ENCODE peak calls at places on chromosomes 12 and 14, in seven cellular contexts. X is astrocyte, P is NT2/D1, F is neuronal stem cell, H is mesenchymal stem cell, I is colonic mucosa, M is IMR-90. E is an unnamed sample. For H3K9me3, the result is how much of the 10 kb centered on the place peaks cover.

GRCh38 chr14:100688598-100689499 is 37.8 kb upstream of the DLK1 start:
- DNase-seq in X (peak), P (no peak), F (no peak), H (peak), I (no peak), M (peak), E (no peak)

GRCh38 chr12:130186631-130187269 is 24.5 kb downstream of the FZD10 start:
- DNase-seq in X (no peak), P (peak), F (no peak), H (no peak), I (no peak), M (no peak), E (no peak)

GRCh38 chr14:94079891-94080605 is 954 bp downstream of the DDX24 start:
- DNase-seq in X (peak), P (no peak), F (no peak), H (peak), I (no peak), M (peak), E (no peak)

GRCh38 chr12:112252184-112252583 is 126.8 kb downstream of the TRAFD1 start:
- DNase-seq in X (peak), P (no peak), F (no peak), H (peak), I (no peak), M (peak), E (no peak)

GRCh38 chr12:91896725-91897515 is 248.7 kb downstream of the BTG1 start:
- DNase-seq in X (no peak), P (no peak), F (no peak), H (no peak), I (no peak), M (no peak), E (no peak)

GRCh38 chr12:117662620-117663395 is 301.4 kb upstream of the NOS1 start:
- DNase-seq in X (no peak), P (no peak), F (no peak), H (no peak), I (no peak), M (no peak), E (no peak)

GRCh38 chr14:61668267-61668666 is 27.0 kb upstream of the HIF1A start:
- DNase-seq in X (no peak), P (no peak), F (no peak), H (no peak), I (peak), M (no peak), E (no peak)

GRCh38 chr12:12600659-12601058 is 11.0 kb upstream of the CREBL2 start:
- DNase-seq in X (no peak), P (no peak), F (no peak), H (no peak), I (no peak), M (no peak), E (no peak)

GRCh38 chr14:104123879-104124278 is 14.5 kb upstream of the KIF26A start:
- DNase-seq in X (no peak), P (no peak), F (no peak), H (no peak), I (no peak), M (no peak), E (no peak)

DNA sequence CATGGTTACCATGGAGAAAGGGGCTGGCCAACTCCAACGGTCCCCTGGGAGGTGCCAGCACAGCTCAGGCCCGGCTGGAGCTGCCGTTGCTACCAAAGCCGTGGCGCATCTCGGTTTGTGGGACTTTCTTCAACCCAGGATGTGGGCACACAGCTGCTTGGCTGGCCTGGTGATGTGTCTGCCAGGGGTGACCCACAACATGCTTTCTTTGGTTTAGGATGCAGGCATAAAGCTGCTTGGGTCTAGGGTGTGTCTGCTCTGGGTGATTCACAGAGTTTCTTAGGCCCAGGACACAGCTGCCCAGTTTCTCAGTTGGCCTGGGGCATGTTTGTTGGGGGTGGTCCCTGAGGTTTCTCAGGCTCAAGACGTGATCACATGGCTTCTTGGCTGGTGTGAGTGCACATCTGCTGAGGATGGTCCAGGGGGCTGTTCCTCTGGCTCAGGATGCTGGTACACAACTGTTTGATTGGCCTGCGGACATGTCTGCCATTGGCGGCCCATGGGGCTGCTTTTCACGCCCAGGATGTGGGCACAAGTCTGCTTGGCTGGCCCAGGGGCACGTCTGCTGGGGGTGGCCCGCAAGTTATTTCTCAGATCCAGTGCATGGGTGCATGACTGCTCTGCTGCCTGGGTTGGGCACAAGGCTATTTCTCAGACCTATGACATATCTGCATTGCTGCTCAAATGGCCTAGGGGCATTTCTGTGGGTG is 26.0 kb upstream of the GTF2A1 start:
- DNase-seq in X (no peak), P (no peak), F (no peak), H (no peak), I (no peak), M (no peak), E (no peak)
- H3K9ac ChIP-seq in X (no peak), P (no peak), F (no peak), H (no peak), I (no peak), M (no peak), E (no peak)

DNA sequence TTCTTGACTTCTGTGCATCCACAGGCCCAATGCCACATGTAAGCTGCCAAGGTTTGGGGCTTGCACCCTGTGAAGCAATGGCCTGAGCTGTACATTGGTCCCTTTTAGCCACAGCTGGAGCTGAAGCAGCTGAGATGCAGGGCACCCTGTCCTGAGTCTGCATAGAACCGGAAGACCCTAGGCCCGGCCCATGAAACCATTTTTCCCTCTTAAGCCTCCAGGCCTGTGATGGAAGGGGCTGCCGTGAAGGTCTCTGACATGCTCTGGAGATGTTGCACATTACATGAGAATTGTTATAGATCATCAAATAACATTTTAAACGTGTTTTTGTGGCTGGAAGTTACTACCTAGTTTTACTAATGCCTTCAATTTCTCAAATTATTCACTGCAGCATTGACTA is 188.7 kb downstream of the RPAP3 start:
- DNase-seq in X (no peak), P (no peak), F (no peak), H (no peak), I (no peak), M (no peak), E (no peak)
- H3K9me3 ChIP-seq in X (under half), P (under half), F (under half), H (under half), I (under half), M (under half), E (under half)

GRCh38 chr12:51593539-51593938 is 2.5 kb downstream of the SCN8A start:
- DNase-seq in X (peak), P (peak), F (peak), H (peak), I (peak), M (peak), E (peak)

GRCh38 chr12:51591020-51591901 is at the start of gene SCN8A:
- DNase-seq in X (peak), P (peak), F (peak), H (peak), I (peak), M (peak), E (peak)

GRCh38 chr12:51589557-51590176 is 1.4 kb upstream of the SCN8A start:
- DNase-seq in X (no peak), P (no peak), F (no peak), H (no peak), I (no peak), M (no peak), E (no peak)

GRCh38 chr12:51590347-51591019 is 550 bp upstream of the SCN8A start:
- DNase-seq in X (peak), P (peak), F (peak), H (peak), I (peak), M (peak), E (peak)

GRCh38 chr12:51592034-51592705 is 1.1 kb downstream of the SCN8A start:
- DNase-seq in X (peak), P (peak), F (peak), H (peak), I (no peak), M (peak), E (peak)
- H3K9ac ChIP-seq in X (peak), P (peak), F (no peak), H (peak), I (no peak), M (peak), E (no peak)

GRCh38 chr14:82122678-82123077 is 589.0 kb upstream of the SEL1L start:
- DNase-seq in X (no peak), P (no peak), F (no peak), H (no peak), I (no peak), M (no peak), E (no peak)
- H3K9me3 ChIP-seq in X (under half), P (under half), F (under half), H (under half), I (under half), M (under half), E (under half)

E was measured in neural progenitor cell.